ENCODE peak calls at places on chromosomes 6 and 20, in four cellular contexts. One of them, this sample, is unnamed.
A peak's percentile ranks its signal among the peaks of the same experiment; 100 is the strongest.

GRCh38 chr6:127192911-127193503 is 73.7 kb upstream of the RNF146 start:
- DNase-seq in stimulated activated CD4-positive, alpha-beta T cell treated with anti-CD3 and anti-CD28 coated beads, TNF-alpha, amount 100 ng/mL, for 4 hours: no peak
- DNase-seq in DMS153: no peak
- DNase-seq in PC-9: no peak
- DNase-seq in this sample: no peak

GRCh38 chr6:117267766-117268534 is 2.6 kb downstream of the VGLL2 start:
- DNase-seq in PC-9: no peak
- DNase-seq in DMS153: no peak
- DNase-seq in stimulated activated CD4-positive, alpha-beta T cell treated with anti-CD3 and anti-CD28 coated beads, TNF-alpha, amount 100 ng/mL, for 4 hours: no peak
- DNase-seq in this sample: no peak

GRCh38 chr20:953742-954141 is 37.6 kb upstream of the ANGPT4 start:
- DNase-seq in PC-9: no peak
- DNase-seq in stimulated activated CD4-positive, alpha-beta T cell treated with anti-CD3 and anti-CD28 coated beads, TNF-alpha, amount 100 ng/mL, for 4 hours: no peak
- DNase-seq in DMS153: no peak
- DNase-seq in this sample: no peak

GRCh38 chr20:32474009-32474716 is 111.0 kb downstream of the NOL4L start:
- DNase-seq in DMS153: no peak
- DNase-seq in PC-9: no peak
- DNase-seq in stimulated activated CD4-positive, alpha-beta T cell treated with anti-CD3 and anti-CD28 coated beads, TNF-alpha, amount 100 ng/mL, for 4 hours: no peak
- DNase-seq in this sample: no peak

GRCh38 chr6:118678866-118679265 is 27.5 kb upstream of the CEP85L start:
- DNase-seq in stimulated activated CD4-positive, alpha-beta T cell treated with anti-CD3 and anti-CD28 coated beads, TNF-alpha, amount 100 ng/mL, for 4 hours: no peak
- DNase-seq in DMS153: no peak
- DNase-seq in PC-9: no peak
- DNase-seq in this sample: no peak

GRCh38 chr20:8408587-8409307 is 276.7 kb downstream of the PLCB1 start:
- DNase-seq in stimulated activated CD4-positive, alpha-beta T cell treated with anti-CD3 and anti-CD28 coated beads, TNF-alpha, amount 100 ng/mL, for 4 hours: no peak
- DNase-seq in PC-9: no peak
- DNase-seq in DMS153: no peak
- DNase-seq in this sample: no peak

GRCh38 chr6:47073125-47074110 is 31.3 kb upstream of the ADGRF1 start:
- DNase-seq in stimulated activated CD4-positive, alpha-beta T cell treated with anti-CD3 and anti-CD28 coated beads, TNF-alpha, amount 100 ng/mL, for 4 hours: no peak
- DNase-seq in PC-9: no peak
- DNase-seq in DMS153: no peak
- DNase-seq in this sample: no peak

GRCh38 chr6:111685506-111685905 is 79.8 kb upstream of the TRAF3IP2 start:
- DNase-seq in PC-9: no peak
- DNase-seq in DMS153: peak; percentile 26
- DNase-seq in stimulated activated CD4-positive, alpha-beta T cell treated with anti-CD3 and anti-CD28 coated beads, TNF-alpha, amount 100 ng/mL, for 4 hours: no peak
- DNase-seq in this sample: no peak

GRCh38 chr6:8229913-8230312 is 127.6 kb upstream of the EEF1E1 start:
- DNase-seq in stimulated activated CD4-positive, alpha-beta T cell treated with anti-CD3 and anti-CD28 coated beads, TNF-alpha, amount 100 ng/mL, for 4 hours: no peak
- DNase-seq in DMS153: no peak
- DNase-seq in PC-9: peak; percentile 31
- DNase-seq in this sample: no peak

GRCh38 chr6:32689531-32690505 is 23.4 kb upstream of the HLA-DQB1 start:
- DNase-seq in stimulated activated CD4-positive, alpha-beta T cell treated with anti-CD3 and anti-CD28 coated beads, TNF-alpha, amount 100 ng/mL, for 4 hours: no peak
- DNase-seq in DMS153: no peak
- DNase-seq in PC-9: no peak
- DNase-seq in this sample: no peak

GRCh38 chr6:32046450-32047083 is 8.4 kb downstream of the CYP21A2 start:
- DNase-seq in stimulated activated CD4-positive, alpha-beta T cell treated with anti-CD3 and anti-CD28 coated beads, TNF-alpha, amount 100 ng/mL, for 4 hours: no peak
- DNase-seq in PC-9: peak; percentile 66
- DNase-seq in DMS153: no peak
- DNase-seq in this sample: peak; percentile 3

GRCh38 chr20:50708845-50709555 is 17.7 kb upstream of the RIPOR3 start:
- DNase-seq in DMS153: no peak
- DNase-seq in stimulated activated CD4-positive, alpha-beta T cell treated with anti-CD3 and anti-CD28 coated beads, TNF-alpha, amount 100 ng/mL, for 4 hours: no peak
- DNase-seq in PC-9: no peak
- DNase-seq in this sample: no peak

GRCh38 chr6:7183707-7184106 is 75.9 kb downstream of the RREB1 start:
- DNase-seq in stimulated activated CD4-positive, alpha-beta T cell treated with anti-CD3 and anti-CD28 coated beads, TNF-alpha, amount 100 ng/mL, for 4 hours: no peak
- DNase-seq in PC-9: no peak
- DNase-seq in DMS153: no peak
- DNase-seq in this sample: no peak

GRCh38 chr6:137728386-137729349 is 138.4 kb upstream of the TNFAIP3 start:
- DNase-seq in DMS153: no peak
- DNase-seq in PC-9: peak; percentile 74
- DNase-seq in stimulated activated CD4-positive, alpha-beta T cell treated with anti-CD3 and anti-CD28 coated beads, TNF-alpha, amount 100 ng/mL, for 4 hours: no peak
- DNase-seq in this sample: no peak

GRCh38 chr6:156933201-156934053 is 156.2 kb downstream of the ARID1B start:
- DNase-seq in stimulated activated CD4-positive, alpha-beta T cell treated with anti-CD3 and anti-CD28 coated beads, TNF-alpha, amount 100 ng/mL, for 4 hours: no peak
- DNase-seq in DMS153: peak; percentile 57
- DNase-seq in PC-9: peak; percentile 37
- DNase-seq in this sample: peak; percentile 89

GRCh38 chr20:62058941-62059340 is 6.7 kb downstream of the TAF4 start:
- DNase-seq in DMS153: no peak
- DNase-seq in PC-9: no peak
- DNase-seq in stimulated activated CD4-positive, alpha-beta T cell treated with anti-CD3 and anti-CD28 coated beads, TNF-alpha, amount 100 ng/mL, for 4 hours: no peak
- DNase-seq in this sample: no peak

GRCh38 chr20:40815156-40816038 is 126.4 kb upstream of the MAFB start:
- DNase-seq in stimulated activated CD4-positive, alpha-beta T cell treated with anti-CD3 and anti-CD28 coated beads, TNF-alpha, amount 100 ng/mL, for 4 hours: no peak
- DNase-seq in DMS153: no peak
- DNase-seq in PC-9: no peak
- DNase-seq in this sample: no peak

This sample was measured in NCI-H1092 treated with DMSO at 0.1 percent for 48 hours.